ENCODE peak calls at places on chromosomes 7 and 10, in ten cellular contexts. I is activated CD8-positive, alpha-beta memory T cell treated with anti-CD3 and anti-CD28 coated beads, Interleukin-2, amount 50 U/mL, for 48 hours; Z is NCI-H2081; K is epithelial cell of esophagus; N is HCT116; C is stromal cell of bone marrow; R is SK-MEL-5; Y is astrocyte of the hippocampus; T is fibroblast of the conjunctiva; E is neural progenitor cell. P is an unnamed sample.

GRCh38 chr7:128829391-128830166 is 627 bp upstream of the FLNC start:
- DNase-seq in I (no peak), Z (no peak), K (no peak), N (no peak), C (no peak), R (no peak), Y (peak), T (no peak), E (peak), P (no peak)

GRCh38 chr7:918441-919113 is 35.9 kb downstream of the ADAP1 start:
- DNase-seq in I (peak), Z (no peak), K (no peak), N (no peak), C (no peak), R (no peak), Y (no peak), T (no peak), E (no peak), P (peak)

GRCh38 chr7:95840953-95841950 is 68.9 kb downstream of the DYNC1I1 start:
- DNase-seq in I (no peak), Z (no peak), K (peak), N (peak), C (no peak), R (peak), Y (no peak), T (no peak), E (peak), P (no peak)

GRCh38 chr7:12623885-12624498 is 53.5 kb downstream of the SCIN start:
- DNase-seq in I (no peak), Z (peak), K (peak), N (peak), C (no peak), R (peak), Y (peak), T (no peak), E (no peak), P (no peak)

GRCh38 chr10:23095966-23096813 is 811 bp downstream of the MSRB2 start:
- DNase-seq in I (peak), Z (peak), K (peak), N (no peak), C (no peak), R (peak), Y (peak), T (no peak), E (peak), P (no peak)

GRCh38 chr10:52308251-52309031 is 5.6 kb upstream of the DKK1 start:
- DNase-seq in I (peak), Z (peak), K (peak), N (no peak), C (no peak), R (peak), Y (peak), T (peak), E (peak), P (no peak)

GRCh38 chr10:4477664-4478063 is 348.3 kb upstream of the AKR1E2 start:
- DNase-seq in I (no peak), Z (no peak), K (peak), N (no peak), C (no peak), R (no peak), Y (no peak), T (no peak), E (no peak), P (no peak)

GRCh38 chr10:18610517-18610916 is 40.9 kb downstream of the NSUN6 start:
- DNase-seq in I (no peak), Z (peak), K (peak), N (peak), C (peak), R (no peak), Y (peak), T (peak), E (peak), P (no peak)

GRCh38 chr7:92916751-92917369 is 80.5 kb upstream of the CDK6 start:
- DNase-seq in I (no peak), Z (peak), K (peak), N (peak), C (no peak), R (peak), Y (peak), T (no peak), E (peak), P (peak)

P was measured in RWPE2.